ENCODE peak calls at places on chromosome 21, in six cellular contexts. L, I, T, N, R and W are unnamed samples.

GRCh38 chr21:44892536-44893277 is 19.2 kb upstream of the PTTG1IP start:
- DNase-seq in T (peak; percentile 28), N (peak; percentile 46), I (peak; percentile 67), R (no peak), L (peak; percentile 34), W (no peak)

GRCh38 chr21:45489480-45489982 is 52.7 kb downstream of the SLC19A1 start:
- DNase-seq in N (no peak), R (no peak), I (no peak), T (no peak), L (no peak), W (no peak)

GRCh38 chr21:44773291-44773932 is 28.2 kb downstream of the UBE2G2 start:
- DNase-seq in N (no peak), T (no peak), I (no peak), L (no peak), R (no peak), W (peak; percentile 37)

GRCh38 chr21:36709030-36709867 is 10.3 kb downstream of the SIM2 start:
- DNase-seq in N (no peak), L (no peak), R (no peak), I (no peak), T (no peak), W (no peak)

GRCh38 chr21:40851749-40852148 is 4.8 kb upstream of the DSCAM start:
- DNase-seq in I (no peak), L (no peak), T (no peak), N (no peak), R (no peak), W (no peak)

GRCh38 chr21:45615145-45615711 is 28.3 kb upstream of the PCBP3 start:
- DNase-seq in R (no peak), L (peak; percentile 63), N (no peak), I (peak; percentile 81), T (no peak), W (no peak)

GRCh38 chr21:23152130-23152529 is 2153.9 kb downstream of the NCAM2 start:
- DNase-seq in I (no peak), R (no peak), N (no peak), L (no peak), T (no peak), W (no peak)

GRCh38 chr21:44397431-44398031 is 44.1 kb downstream of the TRPM2 start:
- DNase-seq in N (no peak), T (no peak), I (no peak), L (no peak), R (no peak), W (no peak)

GRCh38 chr21:26116456-26117011 is 54.0 kb downstream of the APP start:
- DNase-seq in I (no peak), N (no peak), T (no peak), R (no peak), L (no peak), W (no peak)

GRCh38 chr21:15221799-15222386 is 157.1 kb upstream of the NRIP1 start:
- DNase-seq in N (no peak), T (no peak), I (no peak), R (no peak), L (peak; percentile 53), W (peak; percentile 94)

GRCh38 chr21:20661745-20662470 is 336.3 kb upstream of the NCAM2 start:
- DNase-seq in R (no peak), L (no peak), I (no peak), T (no peak), N (no peak), W (no peak)

GRCh38 chr21:45322960-45323461 is 35.3 kb upstream of the POFUT2 start:
- DNase-seq in N (peak; percentile 80), L (no peak), I (no peak), R (no peak), T (no peak), W (no peak)

GRCh38 chr21:44552136-44552535 is 831 bp upstream of the KRTAP10-2 start:
- DNase-seq in L (no peak), T (no peak), I (no peak), N (no peak), R (no peak), W (no peak)

GRCh38 chr21:36239585-36239984 is 80.4 kb upstream of the MORC3 start:
- DNase-seq in T (no peak), I (no peak), L (no peak), R (no peak), N (no peak), W (no peak)

GRCh38 chr21:45916011-45916840 is 65.3 kb upstream of the COL6A1 start:
- DNase-seq in N (no peak), R (no peak), L (no peak), T (no peak), I (no peak), W (no peak)

GRCh38 chr21:32364387-32364786 is 28.4 kb downstream of the URB1 start:
- DNase-seq in I (no peak), R (no peak), T (peak; percentile 11), N (no peak), L (no peak), W (no peak)

GRCh38 chr21:32368386-32368785 is 24.4 kb downstream of the URB1 start:
- DNase-seq in N (no peak), L (peak; percentile 50), I (no peak), R (no peak), T (no peak), W (no peak)

GRCh38 chr21:32367158-32367557 is 25.7 kb downstream of the URB1 start:
- DNase-seq in R (no peak), I (no peak), L (no peak), T (no peak), N (no peak), W (no peak)

GRCh38 chr21:32366191-32366590 is 26.6 kb downstream of the URB1 start:
- DNase-seq in I (no peak), N (no peak), T (no peak), R (no peak), L (no peak), W (no peak)

DNA sequence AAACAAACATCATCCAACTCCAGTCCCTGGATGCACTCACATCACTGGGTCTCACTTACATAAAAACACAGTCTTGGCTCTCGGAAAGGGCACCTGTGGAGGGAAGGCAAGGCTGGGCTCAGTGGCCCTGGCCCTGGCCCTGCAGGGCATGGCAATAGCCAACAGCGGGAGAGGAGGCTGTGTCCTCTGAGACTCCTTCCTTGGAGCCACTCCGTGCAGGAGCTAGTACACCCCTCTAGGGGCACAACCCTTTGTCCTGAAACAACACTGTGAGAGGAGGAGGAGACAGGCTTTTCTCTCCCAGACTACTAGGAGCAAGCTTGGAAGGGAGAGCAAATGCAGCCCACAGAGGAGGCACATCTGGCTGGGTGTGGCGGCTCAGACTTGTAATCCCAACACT is 28.0 kb downstream of the URB1 start:
- DNase-seq in T (no peak), L (no peak), N (no peak), I (no peak), R (no peak), W (no peak)
- H3K27ac ChIP-seq in T (peak overlapping the region; percentile 80), L (no peak overlapping the region), N (peak overlapping the region; percentile 99), I (no peak overlapping the region), R (peak overlapping the region; percentile 68), W (peak overlapping the region; percentile 61)

GRCh38 chr21:31008355-31008754 is 29.9 kb downstream of the KRTAP19-8 start:
- DNase-seq in I (no peak), L (no peak), N (no peak), R (no peak), T (no peak), W (peak; percentile 26)

GRCh38 chr21:31011412-31011811 is 26.9 kb downstream of the KRTAP19-8 start:
- DNase-seq in R (no peak), L (no peak), I (no peak), N (no peak), T (no peak), W (no peak)

GRCh38 chr21:31018232-31018631 is 20.0 kb downstream of the KRTAP19-8 start:
- DNase-seq in I (no peak), L (no peak), R (no peak), N (no peak), T (no peak), W (no peak)

DNA sequence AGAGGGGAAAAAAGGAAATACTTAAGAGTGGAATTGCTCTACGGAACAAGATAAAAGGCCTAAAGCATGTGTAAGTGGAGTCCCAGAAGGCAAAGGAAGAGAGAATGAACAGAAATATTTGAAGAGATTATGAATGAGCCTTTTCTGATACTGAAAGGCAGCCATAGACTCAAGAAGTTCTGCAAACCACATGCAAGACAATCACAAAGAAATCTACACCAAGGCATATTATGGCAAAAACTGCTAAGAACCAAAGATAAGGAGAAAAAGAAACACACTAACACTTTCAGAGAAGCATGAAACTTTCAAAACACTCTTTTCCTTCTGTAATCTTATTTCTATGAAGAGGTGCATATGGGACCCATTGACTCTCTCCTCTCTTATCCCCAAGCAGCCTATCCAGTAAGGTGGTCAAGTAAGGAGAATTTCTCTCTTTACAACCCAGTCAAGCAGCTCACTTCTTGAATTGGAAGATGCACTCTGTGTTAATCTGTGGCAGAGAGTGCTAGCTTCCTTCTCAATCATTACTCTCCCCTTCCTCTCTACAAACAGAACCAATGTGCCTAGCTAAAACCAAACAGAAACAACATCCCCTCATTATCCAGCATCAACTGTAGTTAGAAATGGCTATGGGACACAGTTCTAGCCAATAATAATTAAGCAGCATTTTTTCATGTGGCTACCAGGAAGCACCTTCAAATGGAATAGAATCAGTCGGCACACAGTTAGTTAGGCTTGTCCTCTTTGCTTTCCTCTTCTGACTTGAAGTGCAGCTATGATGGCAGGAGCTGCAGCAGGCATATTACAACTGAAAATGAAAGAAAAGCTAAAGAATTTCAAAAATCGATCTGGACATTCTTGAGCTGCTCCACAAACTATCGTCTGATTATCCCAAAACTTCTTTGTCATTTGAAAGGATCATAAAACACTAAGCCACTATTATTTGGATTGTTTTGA is 25.9 kb downstream of the KRTAP19-8 start:
- DNase-seq in I (no peak), T (no peak), R (no peak), L (no peak), N (no peak), W (no peak)
- H3K27ac ChIP-seq in I (peak overlapping the region; percentile 10), T (no peak overlapping the region), R (no peak overlapping the region), L (no peak overlapping the region), N (no peak overlapping the region), W (no peak overlapping the region)

GRCh38 chr21:16768096-16768495 is 744.7 kb upstream of the CXADR start:
- DNase-seq in R (no peak), T (no peak), I (no peak), N (no peak), L (no peak), W (no peak)

GRCh38 chr21:16770279-16770678 is 742.6 kb upstream of the CXADR start:
- DNase-seq in N (no peak), R (no peak), T (no peak), I (no peak), L (no peak), W (no peak)

DNA sequence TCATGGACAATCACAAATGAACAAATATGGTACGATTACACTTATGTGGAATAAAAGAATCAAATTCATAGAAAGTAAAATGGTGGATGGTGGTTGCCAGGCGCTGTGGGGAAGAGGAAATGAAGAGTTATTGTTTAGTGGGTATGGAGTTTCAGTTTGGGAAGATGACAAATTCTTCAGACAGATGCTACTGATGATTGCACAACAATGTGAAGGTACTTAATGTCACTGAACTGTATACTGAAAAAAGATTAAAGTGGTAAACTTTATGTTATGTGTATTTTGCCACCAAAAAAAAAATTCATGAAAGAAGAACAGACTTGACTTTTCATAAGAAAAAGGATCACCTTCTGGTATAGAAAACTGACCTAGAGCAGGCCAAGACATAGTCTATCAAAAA is 745.6 kb upstream of the CXADR start:
- DNase-seq in T (no peak), L (no peak), R (no peak), I (no peak), N (no peak), W (no peak)
- H3K27ac ChIP-seq in T (no peak overlapping the region), L (no peak overlapping the region), R (no peak overlapping the region), I (no peak overlapping the region), N (no peak overlapping the region), W (no peak overlapping the region)

DNA sequence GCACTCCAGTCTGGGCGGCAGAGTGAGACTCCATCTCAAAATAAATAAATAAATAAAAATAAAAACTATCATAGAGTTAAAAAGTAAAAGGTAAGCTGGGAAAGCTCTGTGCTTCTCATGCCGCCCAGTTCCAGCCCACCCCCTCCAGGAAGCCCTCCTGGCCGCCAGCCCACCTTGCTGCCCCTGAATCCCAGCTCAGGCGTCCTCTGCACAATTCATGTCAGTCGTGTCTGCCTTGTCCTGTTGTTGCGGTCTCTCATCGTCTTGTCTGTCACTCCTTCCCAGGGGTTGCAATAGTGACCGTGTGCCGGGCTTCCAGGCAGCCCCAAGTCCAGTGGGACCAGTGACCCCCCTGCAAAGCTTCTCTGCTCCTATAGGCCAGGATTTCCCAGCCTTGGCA is 44.1 kb downstream of the RSPH1 start:
- DNase-seq in I (no peak), L (no peak), T (no peak), N (no peak), R (no peak), W (no peak)
- H3K27ac ChIP-seq in I (no peak overlapping the region), L (no peak overlapping the region), T (no peak overlapping the region), N (no peak overlapping the region), R (no peak overlapping the region), W (no peak overlapping the region)